ENCODE peak calls at places on chromosomes 12 and 14, in eight cellular contexts. N is testis, I is right lobe of liver, H is BJ, F is SK-N-SH, U is uterus, O is Caco-2, E is Peyer's patch. V is an unnamed sample. For H3K27me3, the result is how much of the 10 kb centered on the place peaks cover.

GRCh38 chr14:96122496-96122895 is 82.1 kb upstream of the BDKRB2 start:
- DNase-seq in N (peak), I (no peak), H (no peak), F (no peak), U (no peak), O (peak), E (no peak), V (no peak)

GRCh38 chr12:109016978-109017377 is 3.9 kb downstream of the SVOP start:
- DNase-seq in N (no peak), I (no peak), H (no peak), F (no peak), U (no peak), O (no peak), E (no peak), V (no peak)

GRCh38 chr12:103680591-103681065 is 93.6 kb downstream of the STAB2 start:
- DNase-seq in N (peak), I (no peak), H (no peak), F (peak), U (peak), O (no peak), E (peak), V (peak)

GRCh38 chr14:73007835-73008234 is 19.1 kb downstream of the ZFYVE1 start:
- DNase-seq in N (no peak), I (no peak), H (no peak), F (no peak), U (no peak), O (peak), E (no peak), V (no peak)

GRCh38 chr12:108724054-108724889 is 7.0 kb downstream of the CORO1C start:
- DNase-seq in N (no peak), I (no peak), H (no peak), F (no peak), U (no peak), O (no peak), E (no peak), V (no peak)

GRCh38 chr12:52774629-52775250 is 2.4 kb downstream of the KRT76 start:
- DNase-seq in N (no peak), I (no peak), H (no peak), F (no peak), U (no peak), O (no peak), E (no peak), V (no peak)

GRCh38 chr14:69547701-69548348 is 26.8 kb downstream of the CCDC177 start:
- DNase-seq in N (peak), I (no peak), H (no peak), F (peak), U (no peak), O (no peak), E (no peak), V (no peak)

GRCh38 chr12:4034926-4035325 is 161.7 kb upstream of the PARP11 start:
- DNase-seq in N (no peak), I (no peak), H (no peak), F (no peak), U (no peak), O (no peak), E (no peak), V (no peak)

GRCh38 chr14:49552630-49553029 is 33.5 kb downstream of the RPS29 start:
- DNase-seq in N (no peak), I (no peak), H (no peak), F (no peak), U (no peak), O (no peak), E (no peak), V (no peak)

GRCh38 chr14:95530461-95531170 is 4.2 kb upstream of the GLRX5 start:
- DNase-seq in N (no peak), I (no peak), H (no peak), F (no peak), U (no peak), O (peak), E (peak), V (no peak)

GRCh38 chr14:98236314-98236713 is 1035.7 kb downstream of the BCL11B start:
- DNase-seq in N (no peak), I (no peak), H (no peak), F (no peak), U (no peak), O (no peak), E (no peak), V (no peak)

GRCh38 chr12:40829738-40830144 is 137.5 kb downstream of the CNTN1 start:
- DNase-seq in N (no peak), I (no peak), H (no peak), F (no peak), U (no peak), O (no peak), E (no peak), V (no peak)

GRCh38 chr14:51066576-51066975 is 28.3 kb downstream of the TRIM9 start:
- DNase-seq in N (no peak), I (no peak), H (no peak), F (no peak), U (no peak), O (no peak), E (no peak), V (no peak)

GRCh38 chr12:99824900-99825562 is 159.7 kb downstream of the ANKS1B start:
- DNase-seq in N (no peak), I (no peak), H (no peak), F (no peak), U (no peak), O (no peak), E (no peak), V (no peak)

GRCh38 chr14:30564868-30565248 is 5.9 kb downstream of the G2E3 start:
- DNase-seq in N (no peak), I (no peak), H (no peak), F (no peak), U (no peak), O (no peak), E (no peak), V (no peak)

GRCh38 chr14:51547260-51547659 is 104.5 kb upstream of the FRMD6 start:
- DNase-seq in N (no peak), I (peak), H (peak), F (peak), U (peak), O (no peak), E (peak), V (no peak)

GRCh38 chr14:43145361-43145760 is 1361.7 kb downstream of the FSCB start:
- DNase-seq in N (no peak), I (no peak), H (no peak), F (no peak), U (no peak), O (no peak), E (no peak), V (no peak)

GRCh38 chr12:54395545-54395944 is 11.0 kb upstream of the ZNF385A start:
- DNase-seq in N (no peak), I (no peak), H (no peak), F (no peak), U (no peak), O (no peak), E (no peak), V (no peak)

GRCh38 chr14:61322011-61322798 is 826 bp downstream of the PRKCH start:
- DNase-seq in N (no peak), I (peak), H (no peak), F (peak), U (no peak), O (peak), E (peak), V (peak)

GRCh38 chr12:96501139-96501741 is 11.9 kb downstream of the CFAP54 start:
- DNase-seq in N (no peak), I (peak), H (no peak), F (peak), U (no peak), O (no peak), E (peak), V (peak)

GRCh38 chr14:104688755-104689619 is at the start of gene INF2:
- DNase-seq in N (peak), I (peak), H (no peak), F (peak), U (peak), O (peak), E (peak), V (peak)

GRCh38 chr14:103739466-103739792 is 23.8 kb downstream of the ZFYVE21 start:
- DNase-seq in N (no peak), I (no peak), H (no peak), F (no peak), U (no peak), O (no peak), E (no peak), V (no peak)

GRCh38 chr12:104680070-104680469 is 223.3 kb downstream of the CHST11 start:
- DNase-seq in N (no peak), I (no peak), H (no peak), F (peak), U (no peak), O (peak), E (no peak), V (no peak)

GRCh38 chr12:47139010-47139681 is 59.4 kb upstream of the AMIGO2 start:
- DNase-seq in N (no peak), I (no peak), H (no peak), F (no peak), U (no peak), O (no peak), E (no peak), V (no peak)

GRCh38 chr14:73744175-73744867 is 30.1 kb upstream of the PNMA1 start:
- DNase-seq in N (no peak), I (no peak), H (no peak), F (no peak), U (no peak), O (no peak), E (peak), V (no peak)

GRCh38 chr14:71638523-71639196 is 293.6 kb upstream of the RGS6 start:
- DNase-seq in N (no peak), I (no peak), H (no peak), F (no peak), U (no peak), O (no peak), E (no peak), V (no peak)

GRCh38 chr12:1297206-1297605 is 297.2 kb downstream of the FBXL14 start:
- DNase-seq in N (no peak), I (no peak), H (peak), F (no peak), U (no peak), O (no peak), E (no peak), V (no peak)

GRCh38 chr12:8603858-8604257 is 8.8 kb downstream of the AICDA start:
- DNase-seq in N (no peak), I (no peak), H (no peak), F (no peak), U (no peak), O (no peak), E (no peak), V (no peak)

GRCh38 chr14:59098377-59098776 is 90.1 kb upstream of the DAAM1 start:
- DNase-seq in N (no peak), I (no peak), H (peak), F (no peak), U (no peak), O (peak), E (no peak), V (no peak)

GRCh38 chr12:105214670-105215375 is 21.2 kb downstream of the APPL2 start:
- DNase-seq in N (no peak), I (peak), H (no peak), F (no peak), U (no peak), O (peak), E (peak), V (no peak)

GRCh38 chr14:77325746-77326094 is 4.9 kb downstream of the GSTZ1 start:
- DNase-seq in N (no peak), I (no peak), H (no peak), F (no peak), U (no peak), O (peak), E (no peak), V (no peak)

GRCh38 chr12:32483499-32483898 is 84.1 kb downstream of the FGD4 start:
- DNase-seq in N (no peak), I (no peak), H (no peak), F (no peak), U (no peak), O (no peak), E (no peak), V (no peak)

GRCh38 chr14:22554706-22555572 is 34.1 kb downstream of the DAD1 start:
- DNase-seq in N (no peak), I (no peak), H (no peak), F (no peak), U (no peak), O (no peak), E (no peak), V (no peak)

DNA sequence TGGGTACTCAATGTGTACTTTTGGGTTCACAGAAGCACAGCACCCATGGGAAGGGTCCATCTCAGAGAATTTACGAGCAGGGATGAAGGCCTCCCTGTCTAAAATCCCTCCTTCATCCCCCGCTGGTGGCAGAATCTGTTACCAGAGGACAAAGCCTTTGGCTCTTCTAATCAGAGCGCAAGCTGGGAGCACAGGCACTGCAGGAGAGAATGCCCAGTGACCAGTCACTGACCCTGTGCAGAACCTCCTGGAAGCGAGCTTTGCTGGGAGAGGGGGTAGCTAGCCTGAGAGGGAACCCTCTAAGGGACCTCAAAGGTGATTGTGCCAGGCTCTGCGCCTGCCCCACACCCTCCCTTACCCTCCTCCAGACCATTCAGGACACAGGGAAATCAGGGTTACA is 1.4 kb upstream of the GPR162 start:
- DNase-seq in N (no peak), I (no peak), H (no peak), F (no peak), U (no peak), O (no peak), E (no peak), V (no peak)
- H3K4me3 ChIP-seq in N (no peak), I (no peak), H (no peak), F (no peak), U (no peak), O (no peak), E (no peak), V (no peak)

GRCh38 chr12:114657597-114657920 is 26.4 kb downstream of the TBX3 start:
- DNase-seq in N (no peak), I (no peak), H (no peak), F (no peak), U (no peak), O (no peak), E (no peak), V (no peak)
- H3K27me3 ChIP-seq in N (under half), I (under half), H (under half), F (under half), U (under half), O (under half), E (under half), V (under half)

GRCh38 chr12:132596016-132596415 is 14.4 kb downstream of the LRCOL1 start:
- DNase-seq in N (no peak), I (no peak), H (no peak), F (no peak), U (no peak), O (no peak), E (no peak), V (no peak)
- H3K4me3 ChIP-seq in N (no peak), I (no peak), H (no peak), F (no peak), U (no peak), O (no peak), E (no peak), V (no peak)

DNA sequence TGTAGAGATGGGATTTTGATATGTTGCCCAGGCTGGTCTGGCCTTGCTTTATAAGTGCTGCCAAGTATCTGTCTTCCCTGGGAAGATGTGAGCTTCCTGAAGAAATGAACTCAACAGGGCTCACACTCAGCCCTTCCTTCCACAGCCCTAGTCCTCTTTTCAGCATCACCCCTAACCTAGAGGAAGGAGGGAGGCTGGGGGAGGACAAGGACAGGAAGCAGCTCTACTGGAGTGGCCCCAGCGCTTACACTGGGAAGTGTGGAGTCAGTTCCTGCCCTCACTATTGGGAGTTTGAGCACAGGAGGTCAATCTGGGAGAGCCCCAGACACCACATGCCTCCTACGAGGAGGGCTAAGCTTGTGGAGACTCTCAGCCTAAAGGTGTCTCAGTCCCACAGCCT is 16.9 kb downstream of the GALNT6 start:
- DNase-seq in N (no peak), I (no peak), H (no peak), F (no peak), U (no peak), O (no peak), E (no peak), V (no peak)
- H3K27me3 ChIP-seq in N (under half), I (under half), H (under half), F (under half), U (under half), O (under half), E (under half), V (under half)

DNA sequence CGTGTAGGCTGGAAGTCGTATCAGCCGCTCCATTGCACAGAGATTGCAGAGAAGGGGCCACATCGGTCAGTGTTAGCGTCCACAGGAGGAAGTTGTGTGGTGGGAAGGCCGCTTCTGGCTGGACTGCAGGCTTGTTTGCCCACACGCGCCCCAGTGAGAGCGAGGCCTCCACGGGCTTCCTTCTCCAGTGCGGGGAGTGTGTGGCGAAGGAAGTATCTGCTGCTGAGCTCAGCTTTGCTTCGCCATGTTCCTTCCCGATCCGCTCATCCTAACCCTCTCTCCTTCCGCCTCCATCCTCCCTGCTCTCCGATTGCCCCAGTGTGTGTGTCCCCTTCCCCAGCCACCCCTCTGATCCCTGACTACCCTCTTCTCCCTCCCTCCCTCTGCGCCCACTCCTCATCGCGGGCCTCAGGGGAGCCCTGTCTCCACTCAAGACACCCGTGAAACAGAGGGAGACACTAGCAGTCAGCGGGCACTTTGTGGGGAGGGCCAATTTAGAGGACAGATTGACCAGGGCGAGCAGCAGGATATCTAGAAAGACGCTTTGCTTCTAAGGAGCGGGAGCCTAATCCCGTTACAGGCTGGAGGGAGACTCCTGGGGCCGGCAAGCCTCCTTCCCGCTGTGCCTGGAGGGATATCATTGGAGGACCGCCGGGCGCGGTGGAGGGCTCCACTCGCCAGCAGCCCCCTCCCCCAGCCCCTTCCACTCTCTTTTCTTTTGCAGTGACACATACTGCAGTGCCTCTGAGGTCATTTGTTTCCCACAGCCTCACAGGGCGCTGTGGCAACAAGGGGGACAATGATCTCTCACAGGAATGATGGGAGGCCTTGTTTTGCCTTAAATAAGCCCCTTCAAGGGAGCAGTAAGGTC is 428.8 kb downstream of the ZFP36L1 start:
- DNase-seq in N (no peak), I (peak), H (no peak), F (no peak), U (peak), O (no peak), E (peak), V (peak)
- H3K4me3 ChIP-seq in N (peak), I (no peak), H (no peak), F (no peak), U (no peak), O (no peak), E (no peak), V (no peak)

GRCh38 chr14:100570726-100571454 is 16.3 kb downstream of the BEGAIN start:
- DNase-seq in N (no peak), I (no peak), H (no peak), F (no peak), U (no peak), O (no peak), E (no peak), V (no peak)
- H3K27me3 ChIP-seq in N (under half), I (under half), H (under half), F (under half), U (under half), O (under half), E (under half), V (half or more)

DNA sequence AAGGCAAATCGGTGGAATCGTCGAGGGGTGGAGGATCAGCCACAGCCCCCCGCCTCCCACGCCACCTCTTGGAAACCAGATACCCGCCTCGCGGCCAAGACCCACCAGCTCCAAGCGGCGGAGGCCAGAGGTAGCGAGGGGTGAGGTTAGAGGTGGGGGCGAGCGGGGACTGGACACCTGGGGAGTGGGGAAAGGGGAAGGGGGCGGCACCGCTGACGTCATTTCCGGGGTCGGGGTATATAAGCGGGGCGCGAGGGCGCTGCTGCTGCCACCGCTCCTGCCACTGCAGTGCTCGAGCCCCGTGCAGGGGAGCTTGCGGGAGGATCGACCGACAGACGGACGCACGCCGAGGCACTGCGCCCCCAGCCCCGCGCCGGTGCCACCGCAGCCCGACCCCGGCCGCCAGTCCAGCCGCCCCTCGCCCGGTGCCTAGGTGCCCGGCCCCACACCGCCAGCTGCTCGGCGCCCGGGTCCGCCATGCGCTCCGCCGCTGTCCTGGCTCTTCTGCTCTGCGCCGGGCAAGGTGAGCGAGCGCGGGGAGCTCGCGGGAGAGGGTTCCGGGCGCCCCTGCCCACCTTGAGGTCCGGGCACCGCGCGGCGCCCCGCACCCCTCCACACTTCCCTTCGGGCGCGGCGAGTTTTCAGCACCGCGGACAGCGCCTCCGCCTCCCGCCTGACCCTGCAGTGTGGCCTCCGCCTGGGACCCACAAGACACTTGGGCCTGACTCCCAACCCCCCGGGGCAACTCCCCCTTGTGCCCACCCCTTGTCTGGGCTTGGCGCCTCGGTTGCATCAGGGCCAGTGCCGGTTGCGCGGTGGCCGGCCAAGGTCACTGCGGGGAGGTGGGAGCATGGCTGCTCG is at the start of gene CHGA:
- DNase-seq in N (peak), I (peak), H (no peak), F (peak), U (peak), O (peak), E (peak), V (peak)
- H3K4me3 ChIP-seq in N (peak), I (no peak), H (no peak), F (peak), U (no peak), O (no peak), E (no peak), V (no peak)

GRCh38 chr12:132603240-132604107 is 6.9 kb downstream of the LRCOL1 start:
- DNase-seq in N (no peak), I (no peak), H (no peak), F (peak), U (no peak), O (no peak), E (no peak), V (no peak)

GRCh38 chr12:132601171-132601883 is 9.1 kb downstream of the LRCOL1 start:
- DNase-seq in N (no peak), I (no peak), H (no peak), F (no peak), U (no peak), O (no peak), E (no peak), V (no peak)

GRCh38 chr12:132604108-132605054 is 6.0 kb downstream of the LRCOL1 start:
- DNase-seq in N (no peak), I (peak), H (no peak), F (peak), U (no peak), O (no peak), E (no peak), V (no peak)

GRCh38 chr12:132605055-132605441 is 5.3 kb downstream of the LRCOL1 start:
- DNase-seq in N (no peak), I (peak), H (no peak), F (no peak), U (no peak), O (no peak), E (no peak), V (no peak)

GRCh38 chr12:132602578-132603239 is 7.7 kb downstream of the LRCOL1 start:
- DNase-seq in N (no peak), I (no peak), H (no peak), F (peak), U (no peak), O (no peak), E (no peak), V (no peak)
- H3K27me3 ChIP-seq in N (under half), I (under half), H (under half), F (half or more), U (under half), O (under half), E (under half), V (half or more)

V was measured in left lung.